ENCODE peak calls at places on chromosomes 3 and 15, in ten cellular contexts. R is mammary epithelial cell, L is Panc1, K is right lobe of liver, J is HepG2, G is stomach, E is foreskin keratinocyte, Y is uterus, P is AG04450, D is HFFc6. I is an unnamed sample.

GRCh38 chr3:25664066-25664809 is 469 bp downstream of the TOP2B start:
- DNase-seq in R (peak), L (no peak), K (peak), J (peak), G (peak), E (no peak), Y (peak), P (no peak), D (peak), I (peak)

GRCh38 chr3:40120816-40121215 is 188.7 kb upstream of the EIF1B start:
- DNase-seq in R (peak), L (no peak), K (no peak), J (no peak), G (no peak), E (no peak), Y (no peak), P (no peak), D (peak), I (no peak)

GRCh38 chr3:53730565-53730964 is 115.7 kb downstream of the CHDH start:
- DNase-seq in R (no peak), L (no peak), K (peak), J (no peak), G (no peak), E (no peak), Y (peak), P (no peak), D (peak), I (no peak)

GRCh38 chr15:35992791-35993190 is 446.8 kb upstream of the DPH6 start:
- DNase-seq in R (no peak), L (no peak), K (no peak), J (no peak), G (no peak), E (no peak), Y (no peak), P (no peak), D (no peak), I (no peak)

GRCh38 chr15:28099555-28100140 is 533 bp upstream of the OCA2 start:
- DNase-seq in R (no peak), L (no peak), K (no peak), J (no peak), G (no peak), E (no peak), Y (no peak), P (no peak), D (no peak), I (no peak)

GRCh38 chr3:187989458-187990153 is 164.4 kb upstream of the LPP start:
- DNase-seq in R (no peak), L (no peak), K (no peak), J (no peak), G (no peak), E (no peak), Y (no peak), P (no peak), D (no peak), I (no peak)

GRCh38 chr3:124986153-124987143 is 51.9 kb upstream of the MUC13 start:
- DNase-seq in R (peak), L (no peak), K (no peak), J (no peak), G (no peak), E (peak), Y (no peak), P (peak), D (peak), I (no peak)

GRCh38 chr15:57427367-57427821 is 51.1 kb downstream of the CGNL1 start:
- DNase-seq in R (peak), L (no peak), K (peak), J (peak), G (no peak), E (no peak), Y (no peak), P (no peak), D (peak), I (no peak)

DNA sequence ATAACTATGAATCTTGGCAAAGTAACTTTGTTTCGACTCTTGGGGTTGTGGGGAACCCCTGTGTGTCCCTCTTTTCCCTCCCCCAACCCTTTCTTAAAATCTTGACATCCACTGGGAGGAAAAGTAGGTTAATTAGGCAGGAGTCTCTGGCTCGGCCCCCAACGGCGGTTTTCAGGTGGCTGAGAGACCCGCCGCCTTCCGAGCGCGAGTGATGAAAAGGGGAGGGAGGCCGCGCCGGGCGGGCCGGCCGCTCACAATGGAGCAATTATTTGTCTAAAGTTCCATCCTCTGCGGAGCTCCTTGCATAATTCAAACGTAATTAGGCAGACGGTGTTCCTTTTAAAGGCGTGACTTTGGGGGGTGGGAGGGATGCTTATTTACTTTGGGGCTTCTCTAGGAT is 51.7 kb downstream of the ZIC4 start:
- DNase-seq in R (no peak), L (no peak), K (no peak), J (no peak), G (no peak), E (no peak), Y (no peak), P (no peak), D (no peak), I (no peak)
- TF ChIP-seq CTCF in R (no peak), L (no peak), K (no peak), J (no peak), G (no peak), E (no peak), Y (no peak), P (no peak), D (no peak), I (no peak)

GRCh38 chr15:50675524-50676144 is 11.0 kb downstream of the TRPM7 start:
- DNase-seq in R (peak), L (no peak), K (no peak), J (no peak), G (no peak), E (no peak), Y (no peak), P (no peak), D (peak), I (no peak)
- TF ChIP-seq CTCF in R (peak), L (peak), K (peak), J (peak), G (peak), E (peak), Y (peak), P (peak), D (peak), I (peak)

GRCh38 chr3:177402533-177402932 is 205.3 kb upstream of the TBL1XR1 start:
- DNase-seq in R (no peak), L (no peak), K (no peak), J (no peak), G (no peak), E (no peak), Y (no peak), P (no peak), D (no peak), I (no peak)

GRCh38 chr3:177401375-177401774 is 204.1 kb upstream of the TBL1XR1 start:
- DNase-seq in R (no peak), L (no peak), K (no peak), J (no peak), G (no peak), E (no peak), Y (no peak), P (no peak), D (no peak), I (no peak)

DNA sequence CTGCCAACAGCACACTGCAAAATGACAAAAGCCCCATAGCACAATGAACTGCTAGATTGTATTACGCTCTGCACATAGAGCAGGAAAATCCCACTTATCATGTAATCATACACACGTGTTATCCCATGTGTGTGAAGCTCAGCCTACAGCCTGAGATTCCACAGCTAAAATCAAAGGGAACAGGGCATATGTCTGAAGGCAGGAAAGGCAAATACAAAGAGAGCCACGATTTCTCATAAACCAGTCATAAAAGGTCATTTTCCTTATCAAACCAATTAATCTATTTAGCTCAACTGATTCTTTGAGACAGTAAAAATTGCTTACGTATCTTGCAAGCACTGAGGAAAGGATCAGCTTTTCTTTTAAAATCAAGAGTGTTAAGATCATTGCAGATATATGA is 199.4 kb upstream of the TBL1XR1 start:
- DNase-seq in R (no peak), L (no peak), K (no peak), J (no peak), G (no peak), E (no peak), Y (no peak), P (no peak), D (no peak), I (no peak)
- TF ChIP-seq CTCF in R (no peak), L (no peak), K (no peak), J (no peak), G (no peak), E (no peak), Y (no peak), P (no peak), D (no peak), I (no peak)

DNA sequence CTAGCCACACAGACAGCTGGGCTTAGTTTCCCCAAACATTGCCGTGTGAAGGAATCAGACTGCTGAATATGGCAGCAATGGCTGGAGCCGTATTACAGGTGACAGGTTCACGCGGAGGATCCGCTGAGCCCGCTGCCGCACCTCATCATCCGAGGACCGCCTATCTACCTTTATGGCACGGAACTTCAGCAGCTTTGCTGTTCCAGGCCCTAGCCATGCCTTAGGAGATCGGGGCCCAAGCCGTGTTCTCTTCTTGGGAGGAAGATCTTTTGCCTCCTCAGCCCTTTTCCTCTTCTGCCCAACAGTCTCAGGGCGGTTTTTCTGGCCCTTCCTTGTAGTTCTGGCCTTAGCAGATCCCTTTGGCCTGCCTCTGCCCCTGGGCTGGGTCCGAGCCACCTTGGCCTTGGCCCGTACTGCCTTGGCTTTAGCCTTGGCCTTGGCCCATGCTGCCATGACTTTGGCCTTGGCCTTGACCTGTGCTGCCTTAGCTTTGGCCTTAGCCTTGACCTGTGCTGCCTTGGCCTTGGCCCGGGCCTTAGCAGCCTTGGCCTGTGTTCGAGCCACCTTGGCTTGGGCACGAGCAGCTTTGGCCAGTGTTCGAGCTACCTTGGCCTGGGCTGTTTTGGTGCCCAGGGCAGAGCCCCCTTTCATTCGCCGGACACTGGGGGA is 3.2 kb downstream of the CCDC71 start:
- DNase-seq in R (no peak), L (no peak), K (no peak), J (no peak), G (no peak), E (no peak), Y (no peak), P (no peak), D (no peak), I (no peak)
- TF ChIP-seq CTCF in R (no peak), L (no peak), K (no peak), J (no peak), G (no peak), E (no peak), Y (no peak), P (no peak), D (no peak), I (no peak)

GRCh38 chr3:184129012-184129411 is 6.1 kb upstream of the EIF2B5 start:
- DNase-seq in R (peak), L (no peak), K (no peak), J (peak), G (peak), E (peak), Y (no peak), P (no peak), D (peak), I (no peak)
- TF ChIP-seq CTCF in R (no peak), L (no peak), K (peak), J (peak), G (no peak), E (peak), Y (no peak), P (peak), D (peak), I (peak)

GRCh38 chr3:42353632-42354031 is 56.8 kb downstream of the LYZL4 start:
- DNase-seq in R (no peak), L (no peak), K (no peak), J (no peak), G (no peak), E (no peak), Y (no peak), P (no peak), D (no peak), I (no peak)
- TF ChIP-seq CTCF in R (no peak), L (no peak), K (no peak), J (no peak), G (no peak), E (no peak), Y (no peak), P (no peak), D (no peak), I (no peak)